ENCODE peak calls at places on chromosomes 11 and 22, in five cellular contexts. One of them, this sample, is unnamed.

GRCh38 chr22:48391171-48391711 is 1436.4 kb downstream of the BRD1 start:
- DNase-seq in heart left ventricle: no peak
- DNase-seq in left ventricle myocardium inferior: no peak
- DNase-seq in PC-9: no peak
- DNase-seq in Peyer's patch: peak; percentile 21
- DNase-seq in this sample: no peak

GRCh38 chr22:49052023-49052538 is 775.6 kb downstream of the BRD1 start:
- DNase-seq in heart left ventricle: no peak
- DNase-seq in left ventricle myocardium inferior: no peak
- DNase-seq in PC-9: no peak
- DNase-seq in Peyer's patch: no peak
- DNase-seq in this sample: no peak

GRCh38 chr22:33674357-33674756 is 245.9 kb downstream of the LARGE1 start:
- DNase-seq in heart left ventricle: no peak
- DNase-seq in left ventricle myocardium inferior: no peak
- DNase-seq in PC-9: no peak
- DNase-seq in Peyer's patch: no peak
- DNase-seq in this sample: no peak

GRCh38 chr11:97015327-97015726 is 625.5 kb downstream of the JRKL start:
- DNase-seq in heart left ventricle: no peak
- DNase-seq in left ventricle myocardium inferior: no peak
- DNase-seq in PC-9: no peak
- DNase-seq in Peyer's patch: no peak
- DNase-seq in this sample: no peak

GRCh38 chr11:26014456-26015115 is 317.3 kb upstream of the ANO3 start:
- DNase-seq in heart left ventricle: no peak
- DNase-seq in left ventricle myocardium inferior: no peak
- DNase-seq in PC-9: no peak
- DNase-seq in Peyer's patch: no peak
- DNase-seq in this sample: no peak

GRCh38 chr22:37105990-37106389 is 3.5 kb downstream of the TMPRSS6 start:
- DNase-seq in heart left ventricle: no peak
- DNase-seq in left ventricle myocardium inferior: no peak
- DNase-seq in PC-9: peak; percentile 21
- DNase-seq in Peyer's patch: no peak
- DNase-seq in this sample: no peak

GRCh38 chr11:102234779-102235439 is 82.4 kb upstream of the BIRC3 start:
- DNase-seq in heart left ventricle: no peak
- DNase-seq in left ventricle myocardium inferior: no peak
- DNase-seq in PC-9: no peak
- DNase-seq in Peyer's patch: no peak
- DNase-seq in this sample: no peak

GRCh38 chr22:19825016-19825339 is 29.7 kb downstream of the GNB1L start:
- DNase-seq in heart left ventricle: no peak
- DNase-seq in left ventricle myocardium inferior: no peak
- DNase-seq in PC-9: no peak
- DNase-seq in Peyer's patch: peak; percentile 36
- DNase-seq in this sample: no peak

GRCh38 chr11:844693-845644 is 2.3 kb downstream of the TSPAN4 start:
- DNase-seq in heart left ventricle: peak; percentile 95
- DNase-seq in left ventricle myocardium inferior: peak; percentile 92
- DNase-seq in PC-9: no peak
- DNase-seq in Peyer's patch: peak; percentile 85
- DNase-seq in this sample: peak; percentile 74

GRCh38 chr22:42930810-42931420 is 73.8 kb upstream of the ARFGAP3 start:
- DNase-seq in heart left ventricle: peak; percentile 84
- DNase-seq in left ventricle myocardium inferior: peak; percentile 63
- DNase-seq in PC-9: peak; percentile 47
- DNase-seq in Peyer's patch: peak; percentile 53
- DNase-seq in this sample: no peak

GRCh38 chr11:39221739-39222138 is 2237.7 kb downstream of the LRRC4C start:
- DNase-seq in heart left ventricle: no peak
- DNase-seq in left ventricle myocardium inferior: no peak
- DNase-seq in PC-9: no peak
- DNase-seq in Peyer's patch: no peak
- DNase-seq in this sample: no peak

GRCh38 chr11:78851883-78852586 is 277.4 kb upstream of the NARS2 start:
- DNase-seq in heart left ventricle: peak; percentile 33
- DNase-seq in left ventricle myocardium inferior: no peak
- DNase-seq in PC-9: no peak
- DNase-seq in Peyer's patch: no peak
- DNase-seq in this sample: peak; percentile 73

GRCh38 chr11:126225266-126225665 is 13.7 kb downstream of the FAM118B start:
- DNase-seq in heart left ventricle: no peak
- DNase-seq in left ventricle myocardium inferior: no peak
- DNase-seq in PC-9: no peak
- DNase-seq in Peyer's patch: no peak
- DNase-seq in this sample: no peak

GRCh38 chr11:101974255-101974654 is 57.9 kb upstream of the ANGPTL5 start:
- DNase-seq in heart left ventricle: no peak
- DNase-seq in left ventricle myocardium inferior: no peak
- DNase-seq in PC-9: no peak
- DNase-seq in Peyer's patch: no peak
- DNase-seq in this sample: no peak

GRCh38 chr22:46596819-46597218 is 23.4 kb upstream of the GRAMD4 start:
- DNase-seq in heart left ventricle: no peak
- DNase-seq in left ventricle myocardium inferior: no peak
- DNase-seq in PC-9: peak; percentile 96
- DNase-seq in Peyer's patch: peak; percentile 89
- DNase-seq in this sample: no peak

GRCh38 chr22:25942989-25943411 is 201.0 kb downstream of the MYO18B start:
- DNase-seq in heart left ventricle: peak; percentile 84
- DNase-seq in left ventricle myocardium inferior: peak; percentile 72
- DNase-seq in PC-9: no peak
- DNase-seq in Peyer's patch: no peak
- DNase-seq in this sample: peak; percentile 83

GRCh38 chr11:122267602-122268001 is 151.6 kb upstream of the BLID start:
- DNase-seq in heart left ventricle: no peak
- DNase-seq in left ventricle myocardium inferior: no peak
- DNase-seq in PC-9: no peak
- DNase-seq in Peyer's patch: no peak
- DNase-seq in this sample: no peak

GRCh38 chr22:19825904-19826618 is 28.6 kb downstream of the GNB1L start:
- DNase-seq in heart left ventricle: no peak
- DNase-seq in left ventricle myocardium inferior: no peak
- DNase-seq in PC-9: no peak
- DNase-seq in Peyer's patch: peak; percentile 17
- DNase-seq in this sample: no peak

GRCh38 chr22:46349681-46350080 is 14.2 kb downstream of the TRMU start:
- DNase-seq in heart left ventricle: no peak
- DNase-seq in left ventricle myocardium inferior: no peak
- DNase-seq in PC-9: no peak
- DNase-seq in Peyer's patch: no peak
- DNase-seq in this sample: no peak

GRCh38 chr11:119856681-119857485 is 127.9 kb upstream of the NECTIN1 start:
- DNase-seq in heart left ventricle: no peak
- DNase-seq in left ventricle myocardium inferior: no peak
- DNase-seq in PC-9: no peak
- DNase-seq in Peyer's patch: no peak
- DNase-seq in this sample: peak; percentile 77

GRCh38 chr11:57493507-57494503 is 21.7 kb downstream of the SLC43A1 start:
- DNase-seq in heart left ventricle: peak; percentile 57
- DNase-seq in left ventricle myocardium inferior: peak; percentile 44
- DNase-seq in PC-9: peak; percentile 76
- DNase-seq in Peyer's patch: peak; percentile 87
- DNase-seq in this sample: peak; percentile 41

GRCh38 chr22:29700206-29700948 is 19.4 kb upstream of the CABP7 start:
- DNase-seq in heart left ventricle: no peak
- DNase-seq in left ventricle myocardium inferior: no peak
- DNase-seq in PC-9: no peak
- DNase-seq in Peyer's patch: no peak
- DNase-seq in this sample: no peak

GRCh38 chr11:120565436-120566155 is 54.0 kb downstream of the GRIK4 start:
- DNase-seq in heart left ventricle: no peak
- DNase-seq in left ventricle myocardium inferior: no peak
- DNase-seq in PC-9: no peak
- DNase-seq in Peyer's patch: no peak
- DNase-seq in this sample: no peak

GRCh38 chr22:27792452-27793165 is 8.9 kb downstream of the MN1 start:
- DNase-seq in heart left ventricle: no peak
- DNase-seq in left ventricle myocardium inferior: no peak
- DNase-seq in PC-9: no peak
- DNase-seq in Peyer's patch: no peak
- DNase-seq in this sample: no peak

GRCh38 chr22:27788889-27789288 is 12.7 kb downstream of the MN1 start:
- DNase-seq in heart left ventricle: no peak
- DNase-seq in left ventricle myocardium inferior: no peak
- DNase-seq in PC-9: no peak
- DNase-seq in Peyer's patch: no peak
- DNase-seq in this sample: no peak

GRCh38 chr22:27791494-27792241 is 9.9 kb downstream of the MN1 start:
- DNase-seq in heart left ventricle: no peak
- DNase-seq in left ventricle myocardium inferior: no peak
- DNase-seq in PC-9: no peak
- DNase-seq in Peyer's patch: no peak
- DNase-seq in this sample: no peak

GRCh38 chr22:27794244-27794643 is 7.3 kb downstream of the MN1 start:
- DNase-seq in heart left ventricle: peak; percentile 18
- DNase-seq in left ventricle myocardium inferior: no peak
- DNase-seq in PC-9: no peak
- DNase-seq in Peyer's patch: no peak
- DNase-seq in this sample: no peak

GRCh38 chr22:27790396-27791216 is 10.9 kb downstream of the MN1 start:
- DNase-seq in heart left ventricle: peak; percentile 43
- DNase-seq in left ventricle myocardium inferior: no peak
- DNase-seq in PC-9: no peak
- DNase-seq in Peyer's patch: no peak
- DNase-seq in this sample: no peak
- H3K4me1 ChIP-seq in heart left ventricle: peaks cover 7% of the 10 kb centered on the region
- H3K4me1 ChIP-seq in left ventricle myocardium inferior: peaks cover 42% of the 10 kb centered on the region
- H3K4me1 ChIP-seq in PC-9: peaks cover 3% of the 10 kb centered on the region
- H3K4me1 ChIP-seq in Peyer's patch: no peaks in the 10 kb centered on the region
- H3K4me1 ChIP-seq in this sample: no peaks in the 10 kb centered on the region

DNA sequence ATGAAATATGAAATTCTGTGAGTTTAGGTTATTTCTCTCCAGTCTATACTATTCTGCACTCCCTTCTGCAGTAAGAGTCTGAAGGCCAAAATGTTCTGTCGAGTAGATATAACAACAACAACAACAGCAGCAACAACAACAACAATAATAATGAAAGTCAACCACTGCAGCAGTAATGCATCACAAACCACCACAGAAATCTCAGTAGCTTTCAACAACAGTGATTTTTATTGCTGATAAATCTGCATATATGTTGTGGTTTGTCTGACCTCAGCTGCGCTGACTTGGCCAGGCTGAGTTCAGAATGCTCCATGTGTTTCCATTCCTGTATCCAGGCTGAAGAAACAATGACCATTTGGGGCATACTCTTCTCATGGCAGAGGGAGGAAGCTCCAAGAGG is 32.3 kb upstream of the CYP2R1 start:
- DNase-seq in heart left ventricle: no peak
- DNase-seq in left ventricle myocardium inferior: no peak
- DNase-seq in PC-9: no peak
- DNase-seq in Peyer's patch: no peak
- DNase-seq in this sample: no peak
- TF ChIP-seq CTCF in heart left ventricle: no peak
- TF ChIP-seq CTCF in left ventricle myocardium inferior: no peak
- TF ChIP-seq CTCF in PC-9: no peak
- TF ChIP-seq CTCF in Peyer's patch: no peak
- TF ChIP-seq CTCF in this sample: no peak

DNA sequence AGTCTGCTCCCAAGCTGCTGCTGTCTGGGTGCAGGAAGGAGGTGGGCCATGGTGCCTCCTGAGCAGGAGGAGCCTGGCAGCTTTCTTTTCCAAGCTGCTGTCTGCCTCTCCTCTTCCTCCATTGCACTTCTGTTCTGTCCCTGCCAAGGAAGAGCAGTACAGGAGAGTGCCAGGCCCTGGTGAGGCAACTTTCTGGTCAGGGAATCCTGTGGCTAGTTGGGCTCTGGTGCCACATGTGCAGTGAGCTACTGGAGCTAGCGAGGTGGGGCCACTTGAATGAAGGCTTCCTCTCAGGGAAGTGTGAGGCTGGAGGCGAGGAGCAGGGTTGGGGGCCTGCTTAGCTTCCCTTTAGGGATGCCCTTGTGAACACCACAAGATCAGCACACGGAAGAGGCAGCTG is 90.0 kb downstream of the TSPAN18 start:
- DNase-seq in heart left ventricle: no peak
- DNase-seq in left ventricle myocardium inferior: no peak
- DNase-seq in PC-9: no peak
- DNase-seq in Peyer's patch: no peak
- DNase-seq in this sample: no peak
- H3K36me3 ChIP-seq in heart left ventricle: peaks cover 10% of the 10 kb centered on the region
- H3K36me3 ChIP-seq in left ventricle myocardium inferior: no peaks in the 10 kb centered on the region
- H3K36me3 ChIP-seq in PC-9: no peaks in the 10 kb centered on the region
- H3K36me3 ChIP-seq in Peyer's patch: no peaks in the 10 kb centered on the region
- H3K36me3 ChIP-seq in this sample: no peaks in the 10 kb centered on the region

GRCh38 chr11:36455658-36456111 is 54.4 kb downstream of the TRAF6 start:
- DNase-seq in heart left ventricle: peak; percentile 92
- DNase-seq in left ventricle myocardium inferior: peak; percentile 81
- DNase-seq in PC-9: peak; percentile 93
- DNase-seq in Peyer's patch: peak; percentile 60
- DNase-seq in this sample: peak; percentile 47
- H3K4me1 ChIP-seq in heart left ventricle: no peaks in the 10 kb centered on the region
- H3K4me1 ChIP-seq in left ventricle myocardium inferior: peaks cover 52% of the 10 kb centered on the region
- H3K4me1 ChIP-seq in PC-9: peaks cover 50% of the 10 kb centered on the region
- H3K4me1 ChIP-seq in Peyer's patch: no peaks in the 10 kb centered on the region
- H3K4me1 ChIP-seq in this sample: peaks cover 9% of the 10 kb centered on the region

DNA sequence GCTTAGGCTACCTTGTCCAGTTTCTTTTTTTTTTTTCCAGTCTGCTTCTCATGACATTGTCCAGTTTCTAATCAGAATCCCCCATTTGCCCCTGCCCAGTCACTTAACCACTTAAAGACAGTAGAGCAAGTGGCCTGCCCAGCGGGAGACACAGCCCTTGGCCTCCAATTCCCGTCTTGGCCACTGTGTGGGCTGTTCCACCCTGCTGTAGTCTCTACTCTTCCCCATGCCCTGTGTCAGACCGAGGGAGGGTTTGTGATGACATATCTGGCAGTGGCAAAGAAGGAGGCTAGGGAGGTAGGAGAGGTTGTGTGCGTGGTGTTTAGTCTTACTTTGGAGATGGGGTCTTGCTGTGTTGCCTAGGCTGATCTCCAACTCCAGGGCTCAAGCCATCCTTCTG is 11.5 kb downstream of the PPFIA1 start:
- DNase-seq in heart left ventricle: no peak
- DNase-seq in left ventricle myocardium inferior: no peak
- DNase-seq in PC-9: no peak
- DNase-seq in Peyer's patch: peak; percentile 40
- DNase-seq in this sample: no peak
- TF ChIP-seq CTCF in heart left ventricle: no peak
- TF ChIP-seq CTCF in left ventricle myocardium inferior: no peak
- TF ChIP-seq CTCF in PC-9: no peak
- TF ChIP-seq CTCF in Peyer's patch: no peak
- TF ChIP-seq CTCF in this sample: no peak